ENCODE peak calls at places on chromosomes 7 and 10, in five cellular contexts. D, R, K, W and M are unnamed samples.

GRCh38 chr7:53900856-53901528 is 641.2 kb upstream of the VSTM2A start:
- DNase-seq in D (no peak), R (no peak), K (no peak), W (no peak), M (no peak)

GRCh38 chr10:63137306-63137705 is 4.2 kb downstream of the NRBF2 start:
- DNase-seq in D (no peak), R (no peak), K (no peak), W (no peak), M (no peak)

GRCh38 chr10:1168763-1169162 is 112.6 kb downstream of the WDR37 start:
- DNase-seq in D (no peak), R (no peak), K (no peak), W (no peak), M (no peak)

GRCh38 chr10:33706746-33707145 is 372.3 kb upstream of the NRP1 start:
- DNase-seq in D (no peak), R (no peak), K (no peak), W (no peak), M (no peak)

GRCh38 chr7:69864283-69864682 is 266.0 kb downstream of the AUTS2 start:
- DNase-seq in D (peak), R (no peak), K (no peak), W (peak), M (no peak)

GRCh38 chr10:103244663-103245271 is 920 bp upstream of the RPEL1 start:
- DNase-seq in D (peak), R (peak), K (peak), W (peak), M (peak)

GRCh38 chr10:21626457-21627161 is 92.6 kb downstream of the MLLT10 start:
- DNase-seq in D (no peak), R (no peak), K (no peak), W (no peak), M (no peak)

GRCh38 chr7:128740996-128741395 is 1.8 kb downstream of the CALU start:
- DNase-seq in D (no peak), R (no peak), K (no peak), W (no peak), M (no peak)

GRCh38 chr7:98186452-98187137 is 24.6 kb upstream of the BHLHA15 start:
- DNase-seq in D (no peak), R (no peak), K (no peak), W (no peak), M (no peak)

GRCh38 chr7:157151626-157152339 is 13.1 kb downstream of the UBE3C start:
- DNase-seq in D (no peak), R (no peak), K (no peak), W (no peak), M (no peak)

GRCh38 chr10:49518982-49519578 is 19.8 kb downstream of the ERCC6 start:
- DNase-seq in D (no peak), R (peak), K (no peak), W (peak), M (no peak)